ENCODE peak calls at places on chromosomes 3 and 15, in eight cellular contexts. U, R, D, O, T, X, E and N are unnamed samples.

GRCh38 chr15:25501828-25502446 is 63.1 kb upstream of the UBE3A start:
- ATAC-seq in U (peak), R (no peak), D (peak), O (no peak), T (no peak), X (no peak), E (peak), N (no peak)

GRCh38 chr3:156388469-156389150 is 166.3 kb downstream of the SSR3 start:
- ATAC-seq in U (no peak), R (no peak), D (no peak), O (peak), T (no peak), X (peak), E (peak), N (peak)

GRCh38 chr3:195790891-195791290 is 20.8 kb downstream of the MUC4 start:
- ATAC-seq in U (peak), R (no peak), D (no peak), O (peak), T (no peak), X (no peak), E (no peak), N (no peak)

GRCh38 chr3:72950372-72950771 is 46.2 kb upstream of the PPP4R2 start:
- ATAC-seq in U (no peak), R (no peak), D (no peak), O (no peak), T (no peak), X (no peak), E (no peak), N (no peak)

GRCh38 chr3:183534249-183534648 is 21.3 kb downstream of the KLHL6 start:
- ATAC-seq in U (no peak), R (no peak), D (peak), O (no peak), T (no peak), X (no peak), E (no peak), N (no peak)

GRCh38 chr3:167991213-167991612 is 104.5 kb downstream of the GOLIM4 start:
- ATAC-seq in U (no peak), R (no peak), D (no peak), O (no peak), T (no peak), X (no peak), E (no peak), N (no peak)

GRCh38 chr15:33160581-33161165 is 33.8 kb downstream of the FMN1 start:
- ATAC-seq in U (no peak), R (no peak), D (no peak), O (no peak), T (no peak), X (no peak), E (peak), N (peak)

GRCh38 chr3:66489577-66489976 is 11.2 kb downstream of the LRIG1 start:
- ATAC-seq in U (no peak), R (no peak), D (no peak), O (no peak), T (peak), X (no peak), E (no peak), N (no peak)

GRCh38 chr3:143847787-143848631 is at the start of gene SLC9A9:
- ATAC-seq in U (peak), R (peak), D (peak), O (peak), T (peak), X (peak), E (peak), N (peak)

GRCh38 chr15:63434567-63435219 is 53.0 kb upstream of the CA12 start:
- ATAC-seq in U (no peak), R (no peak), D (no peak), O (no peak), T (no peak), X (no peak), E (no peak), N (no peak)

GRCh38 chr15:89068325-89068784 is 19.9 kb upstream of the ABHD2 start:
- ATAC-seq in U (peak), R (no peak), D (no peak), O (peak), T (peak), X (peak), E (no peak), N (no peak)

GRCh38 chr15:98596131-98596530 is 52.2 kb upstream of the IGF1R start:
- ATAC-seq in U (no peak), R (no peak), D (no peak), O (no peak), T (no peak), X (no peak), E (no peak), N (no peak)